ENCODE peak calls at places on chromosomes 16 and 17, in ten cellular contexts. One of them, this sample, is unnamed.

GRCh38 chr17:39639566-39640458 is 2.9 kb downstream of the STARD3 start:
- DNase-seq in activated T-helper 1 cell treated with Interleukin-2 at 50 U/mL for 16 hours: no peak
- DNase-seq in K562: no peak
- DNase-seq in caudate nucleus: no peak
- DNase-seq in stimulated activated CD4-positive, alpha-beta T cell treated with anti-CD3 and anti-CD28 coated beads, Interleukin-12 subunit alpha, Interleukin-12 subunit beta, amount 100 ng/mL, for 4 hours: no peak
- DNase-seq in NCI-H2081: no peak
- DNase-seq in hepatic stellate cell: no peak
- DNase-seq in CD8-positive, alpha-beta T cell: no peak
- DNase-seq in H54: no peak
- DNase-seq in EL: peak; percentile 21
- DNase-seq in this sample: no peak

GRCh38 chr16:56742030-56742984 is 12.4 kb downstream of the NUP93 start:
- DNase-seq in K562: peak; percentile 25
- DNase-seq in CD8-positive, alpha-beta T cell: no peak
- DNase-seq in caudate nucleus: no peak
- DNase-seq in NCI-H2081: no peak
- DNase-seq in activated T-helper 1 cell treated with Interleukin-2 at 50 U/mL for 16 hours: no peak
- DNase-seq in EL: peak; percentile 89
- DNase-seq in H54: peak; percentile 71
- DNase-seq in stimulated activated CD4-positive, alpha-beta T cell treated with anti-CD3 and anti-CD28 coated beads, Interleukin-12 subunit alpha, Interleukin-12 subunit beta, amount 100 ng/mL, for 4 hours: no peak
- DNase-seq in hepatic stellate cell: peak; percentile 71
- DNase-seq in this sample: no peak

GRCh38 chr17:75041656-75042280 is 5.0 kb downstream of the ATP5PD start:
- DNase-seq in K562: no peak
- DNase-seq in H54: no peak
- DNase-seq in activated T-helper 1 cell treated with Interleukin-2 at 50 U/mL for 16 hours: no peak
- DNase-seq in EL: no peak
- DNase-seq in NCI-H2081: no peak
- DNase-seq in stimulated activated CD4-positive, alpha-beta T cell treated with anti-CD3 and anti-CD28 coated beads, Interleukin-12 subunit alpha, Interleukin-12 subunit beta, amount 100 ng/mL, for 4 hours: no peak
- DNase-seq in caudate nucleus: no peak
- DNase-seq in CD8-positive, alpha-beta T cell: no peak
- DNase-seq in hepatic stellate cell: no peak
- DNase-seq in this sample: no peak

GRCh38 chr17:4884489-4884888 is 14.8 kb upstream of the C17orf107 start:
- DNase-seq in activated T-helper 1 cell treated with Interleukin-2 at 50 U/mL for 16 hours: no peak
- DNase-seq in NCI-H2081: no peak
- DNase-seq in H54: no peak
- DNase-seq in hepatic stellate cell: no peak
- DNase-seq in EL: no peak
- DNase-seq in K562: no peak
- DNase-seq in CD8-positive, alpha-beta T cell: no peak
- DNase-seq in stimulated activated CD4-positive, alpha-beta T cell treated with anti-CD3 and anti-CD28 coated beads, Interleukin-12 subunit alpha, Interleukin-12 subunit beta, amount 100 ng/mL, for 4 hours: no peak
- DNase-seq in caudate nucleus: no peak
- DNase-seq in this sample: no peak

GRCh38 chr16:27321013-27321960 is 7.5 kb downstream of the IL4R start:
- DNase-seq in activated T-helper 1 cell treated with Interleukin-2 at 50 U/mL for 16 hours: no peak
- DNase-seq in hepatic stellate cell: peak; percentile 27
- DNase-seq in K562: no peak
- DNase-seq in EL: no peak
- DNase-seq in H54: peak; percentile 38
- DNase-seq in CD8-positive, alpha-beta T cell: no peak
- DNase-seq in caudate nucleus: no peak
- DNase-seq in stimulated activated CD4-positive, alpha-beta T cell treated with anti-CD3 and anti-CD28 coated beads, Interleukin-12 subunit alpha, Interleukin-12 subunit beta, amount 100 ng/mL, for 4 hours: no peak
- DNase-seq in NCI-H2081: no peak
- DNase-seq in this sample: no peak

GRCh38 chr17:27666831-27667560 is 36.0 kb downstream of the LGALS9 start:
- DNase-seq in K562: no peak
- DNase-seq in activated T-helper 1 cell treated with Interleukin-2 at 50 U/mL for 16 hours: no peak
- DNase-seq in hepatic stellate cell: no peak
- DNase-seq in stimulated activated CD4-positive, alpha-beta T cell treated with anti-CD3 and anti-CD28 coated beads, Interleukin-12 subunit alpha, Interleukin-12 subunit beta, amount 100 ng/mL, for 4 hours: no peak
- DNase-seq in H54: no peak
- DNase-seq in CD8-positive, alpha-beta T cell: no peak
- DNase-seq in caudate nucleus: no peak
- DNase-seq in EL: no peak
- DNase-seq in NCI-H2081: no peak
- DNase-seq in this sample: no peak

GRCh38 chr17:47352848-47353247 is 29.1 kb downstream of the EFCAB13 start:
- DNase-seq in activated T-helper 1 cell treated with Interleukin-2 at 50 U/mL for 16 hours: no peak
- DNase-seq in stimulated activated CD4-positive, alpha-beta T cell treated with anti-CD3 and anti-CD28 coated beads, Interleukin-12 subunit alpha, Interleukin-12 subunit beta, amount 100 ng/mL, for 4 hours: no peak
- DNase-seq in EL: no peak
- DNase-seq in caudate nucleus: no peak
- DNase-seq in CD8-positive, alpha-beta T cell: no peak
- DNase-seq in H54: no peak
- DNase-seq in NCI-H2081: no peak
- DNase-seq in hepatic stellate cell: no peak
- DNase-seq in K562: peak; percentile 6
- DNase-seq in this sample: no peak

GRCh38 chr16:85428899-85429775 is 184.0 kb upstream of the GSE1 start:
- DNase-seq in hepatic stellate cell: no peak
- DNase-seq in H54: no peak
- DNase-seq in caudate nucleus: no peak
- DNase-seq in K562: no peak
- DNase-seq in CD8-positive, alpha-beta T cell: no peak
- DNase-seq in EL: no peak
- DNase-seq in activated T-helper 1 cell treated with Interleukin-2 at 50 U/mL for 16 hours: no peak
- DNase-seq in stimulated activated CD4-positive, alpha-beta T cell treated with anti-CD3 and anti-CD28 coated beads, Interleukin-12 subunit alpha, Interleukin-12 subunit beta, amount 100 ng/mL, for 4 hours: no peak
- DNase-seq in NCI-H2081: no peak
- DNase-seq in this sample: no peak

GRCh38 chr16:89638455-89638854 is 19.1 kb downstream of the CHMP1A start:
- DNase-seq in NCI-H2081: no peak
- DNase-seq in activated T-helper 1 cell treated with Interleukin-2 at 50 U/mL for 16 hours: no peak
- DNase-seq in H54: no peak
- DNase-seq in caudate nucleus: no peak
- DNase-seq in stimulated activated CD4-positive, alpha-beta T cell treated with anti-CD3 and anti-CD28 coated beads, Interleukin-12 subunit alpha, Interleukin-12 subunit beta, amount 100 ng/mL, for 4 hours: no peak
- DNase-seq in hepatic stellate cell: no peak
- DNase-seq in CD8-positive, alpha-beta T cell: no peak
- DNase-seq in K562: no peak
- DNase-seq in EL: no peak
- DNase-seq in this sample: no peak

GRCh38 chr16:75263963-75264445 is 12.6 kb upstream of the BCAR1 start:
- DNase-seq in caudate nucleus: no peak
- DNase-seq in EL: peak; percentile 59
- DNase-seq in stimulated activated CD4-positive, alpha-beta T cell treated with anti-CD3 and anti-CD28 coated beads, Interleukin-12 subunit alpha, Interleukin-12 subunit beta, amount 100 ng/mL, for 4 hours: no peak
- DNase-seq in K562: no peak
- DNase-seq in activated T-helper 1 cell treated with Interleukin-2 at 50 U/mL for 16 hours: no peak
- DNase-seq in H54: no peak
- DNase-seq in CD8-positive, alpha-beta T cell: no peak
- DNase-seq in hepatic stellate cell: no peak
- DNase-seq in NCI-H2081: no peak
- DNase-seq in this sample: no peak

This sample was measured in T-helper 22 cell.